ENCODE peak calls at places on chromosomes 7 and 10, in four cellular contexts. B is K562, F is GM12878, U is HepG2. X is an unnamed sample.

GRCh38 chr7:43201912-43202311 is 89.5 kb downstream of the HECW1 start:
- DNase-seq in B (no peak), F (no peak), U (no peak), X (peak; percentile 77)

GRCh38 chr7:37342665-37343471 is 105.8 kb downstream of the ELMO1 start:
- DNase-seq in B (no peak), F (peak; percentile 69), U (no peak), X (no peak)

GRCh38 chr10:32367793-32368453 is 21.0 kb upstream of the EPC1 start:
- DNase-seq in B (peak; percentile 46), F (no peak), U (peak; percentile 54), X (peak; percentile 75)

GRCh38 chr7:142879060-142879459 is 6.5 kb downstream of the TRPV6 start:
- DNase-seq in B (no peak), F (no peak), U (no peak), X (no peak)

GRCh38 chr10:106134326-106135000 is 1030.0 kb downstream of the SORCS1 start:
- DNase-seq in B (no peak), F (no peak), U (no peak), X (no peak)

GRCh38 chr7:36119005-36119711 is 33.9 kb upstream of the EEPD1 start:
- DNase-seq in B (no peak), F (no peak), U (peak; percentile 73), X (peak; percentile 98)

GRCh38 chr10:33129987-33130386 is 172.0 kb upstream of the ITGB1 start:
- DNase-seq in B (no peak), F (no peak), U (no peak), X (peak; percentile 95)

GRCh38 chr7:2028733-2029132 is 204.0 kb downstream of the MAD1L1 start:
- DNase-seq in B (no peak), F (no peak), U (no peak), X (no peak)

GRCh38 chr10:35495521-35496238 is 109.5 kb upstream of the GJD4 start:
- DNase-seq in B (no peak), F (no peak), U (peak; percentile 63), X (peak; percentile 7)

GRCh38 chr10:13993634-13994033 is 337.1 kb downstream of the FRMD4A start:
- DNase-seq in B (no peak), F (no peak), U (no peak), X (no peak)

GRCh38 chr10:72133517-72133916 is 45.2 kb upstream of the SPOCK2 start:
- DNase-seq in B (no peak), F (peak; percentile 92), U (peak; percentile 18), X (peak; percentile 83)

GRCh38 chr10:20248309-20248708 is 432.1 kb downstream of the PLXDC2 start:
- DNase-seq in B (no peak), F (no peak), U (no peak), X (no peak)

GRCh38 chr10:8049151-8049873 is 5.2 kb upstream of the GATA3 start:
- DNase-seq in B (no peak), F (no peak), U (no peak), X (no peak)

GRCh38 chr10:8043569-8044306 is 10.8 kb upstream of the GATA3 start:
- DNase-seq in B (no peak), F (no peak), U (no peak), X (no peak)

GRCh38 chr10:90175161-90175681 is 473.8 kb downstream of the KIF20B start:
- DNase-seq in B (no peak), F (no peak), U (no peak), X (no peak)

GRCh38 chr7:155299539-155300202 is 2.0 kb downstream of the INSIG1 start:
- DNase-seq in B (no peak), F (no peak), U (no peak), X (no peak)

GRCh38 chr7:102967798-102968197 is 55.0 kb downstream of the LRRC17 start:
- DNase-seq in B (no peak), F (no peak), U (no peak), X (peak; percentile 77)
- H3K4me3 ChIP-seq in B (no peak overlapping the region), F (no peak overlapping the region), U (no peak overlapping the region), X (no peak overlapping the region)

GRCh38 chr10:75291800-75292199 is 56.0 kb upstream of the COMTD1 start:
- DNase-seq in B (no peak), F (no peak), U (no peak), X (no peak)

GRCh38 chr10:75286901-75287300 is 51.1 kb upstream of the COMTD1 start:
- DNase-seq in B (no peak), F (no peak), U (no peak), X (no peak)

GRCh38 chr10:75287697-75288096 is 51.9 kb upstream of the COMTD1 start:
- DNase-seq in B (no peak), F (no peak), U (no peak), X (no peak)

GRCh38 chr10:75284097-75284485 is 48.3 kb upstream of the COMTD1 start:
- DNase-seq in B (no peak), F (no peak), U (no peak), X (no peak)

DNA sequence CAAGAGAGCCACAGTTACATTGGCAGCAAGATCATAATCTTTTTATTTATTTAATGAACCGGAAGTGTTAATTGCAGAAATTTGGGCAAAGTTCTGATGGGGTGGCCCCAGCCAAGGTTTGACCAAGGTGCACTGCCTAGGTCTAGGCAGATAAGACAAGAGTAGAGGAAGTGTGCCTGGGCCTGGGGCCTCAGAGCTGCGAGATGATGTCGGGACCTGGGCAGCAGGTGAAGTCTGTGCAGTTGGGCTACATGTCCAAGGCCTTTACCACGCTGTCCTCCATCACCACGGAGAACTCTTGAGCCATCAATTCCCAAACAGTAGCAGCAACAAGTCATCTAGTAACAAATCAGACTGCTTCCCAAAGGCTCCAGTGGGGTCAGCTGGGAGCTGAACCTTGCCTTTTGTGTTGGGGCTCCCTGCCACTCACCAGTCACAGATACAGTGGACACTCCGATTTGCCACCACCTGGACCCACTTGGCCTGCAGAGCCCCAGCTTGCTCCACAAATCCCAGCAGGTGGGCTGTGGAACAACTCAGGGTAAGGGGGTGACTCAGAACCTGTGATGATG is 52.5 kb upstream of the COMTD1 start:
- DNase-seq in B (no peak), F (no peak), U (no peak), X (no peak)
- H3K27me3 ChIP-seq in B (peaks cover 13% of the 10 kb centered on the region), F (peaks cover 1% of the 10 kb centered on the region), U (peaks cover 38% of the 10 kb centered on the region), X (peaks cover 6% of the 10 kb centered on the region)

GRCh38 chr7:47342646-47343045 is 239.3 kb downstream of the TNS3 start:
- DNase-seq in B (no peak), F (no peak), U (no peak), X (no peak)

GRCh38 chr7:47340490-47340889 is 241.4 kb downstream of the TNS3 start:
- DNase-seq in B (no peak), F (no peak), U (no peak), X (no peak)

GRCh38 chr7:47345754-47346377 is 236.0 kb downstream of the TNS3 start:
- DNase-seq in B (no peak), F (no peak), U (no peak), X (no peak)

GRCh38 chr7:47344171-47344955 is 237.5 kb downstream of the TNS3 start:
- DNase-seq in B (no peak), F (no peak), U (no peak), X (no peak)

DNA sequence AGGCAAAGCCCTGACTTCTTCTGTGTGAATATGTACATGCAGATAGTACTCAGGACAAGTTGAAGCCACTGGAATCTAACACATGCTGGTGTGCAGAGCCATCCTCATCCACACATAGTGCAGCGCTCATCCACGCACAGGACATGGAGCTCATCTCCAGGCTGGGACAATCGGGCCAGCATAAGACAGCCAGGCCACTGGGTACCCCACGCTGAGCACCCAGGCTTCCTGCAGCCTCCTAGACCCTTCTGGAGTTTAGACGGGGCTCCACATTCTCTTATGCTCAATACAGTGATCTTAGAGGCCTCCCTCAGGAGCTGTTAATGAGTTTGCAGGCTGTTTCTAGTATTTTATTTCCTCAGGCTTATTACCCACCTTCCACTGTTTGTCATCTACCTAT is 238.9 kb downstream of the TNS3 start:
- DNase-seq in B (no peak), F (no peak), U (no peak), X (no peak)
- TF ChIP-seq SMC3 in B (no peak), F (no peak), U (no peak), X (no peak)

GRCh38 chr7:4612939-4613841 is 68.9 kb upstream of the FOXK1 start:
- DNase-seq in B (no peak), F (no peak), U (no peak), X (peak; percentile 29)
- H3K4me3 ChIP-seq in B (no peak overlapping the region), F (peak overlapping the region; percentile 51), U (peak overlapping the region; percentile 51), X (no peak overlapping the region)

GRCh38 chr10:129956285-129956649 is 7.8 kb downstream of the EBF3 start:
- DNase-seq in B (no peak), F (no peak), U (no peak), X (no peak)
- H3K27me3 ChIP-seq in B (no peaks in the 10 kb centered on the region), F (no peaks in the 10 kb centered on the region), U (peaks cover 26% of the 10 kb centered on the region), X (peaks cover 28% of the 10 kb centered on the region)

DNA sequence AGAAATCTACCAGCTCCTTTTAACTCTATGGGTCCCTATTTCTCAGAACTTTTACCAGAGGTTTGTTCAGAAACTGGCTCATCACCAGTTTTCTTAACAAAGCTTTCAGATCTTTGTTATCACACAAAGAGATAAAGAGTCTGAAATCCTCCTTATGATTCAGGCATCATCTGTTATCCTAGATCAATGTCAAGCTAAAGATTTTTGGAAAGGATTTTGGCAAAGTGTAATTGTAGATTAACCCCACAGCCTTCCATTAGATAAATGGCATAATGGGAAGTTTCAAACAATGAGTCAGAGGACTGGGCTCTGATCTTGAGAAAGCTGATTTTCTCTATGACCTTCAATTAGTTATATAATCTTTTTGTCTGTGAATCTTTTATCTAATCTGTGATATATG is 192.2 kb downstream of the NXPH1 start:
- DNase-seq in B (no peak), F (no peak), U (no peak), X (no peak)
- TF ChIP-seq SMC3 in B (no peak), F (no peak), U (no peak), X (no peak)

GRCh38 chr7:99679032-99679399 is 780 bp downstream of the CYP3A5 start:
- DNase-seq in B (peak; percentile 51), F (no peak), U (peak; percentile 83), X (peak; percentile 22)

GRCh38 chr7:99677646-99678045 is 2.1 kb downstream of the CYP3A5 start:
- DNase-seq in B (no peak), F (no peak), U (peak; percentile 66), X (no peak)

GRCh38 chr7:99679400-99680191 is at the start of gene CYP3A5:
- DNase-seq in B (peak; percentile 44), F (no peak), U (no peak), X (no peak)

GRCh38 chr7:99674995-99675742 is 4.6 kb downstream of the CYP3A5 start:
- DNase-seq in B (no peak), F (no peak), U (no peak), X (no peak)

DNA sequence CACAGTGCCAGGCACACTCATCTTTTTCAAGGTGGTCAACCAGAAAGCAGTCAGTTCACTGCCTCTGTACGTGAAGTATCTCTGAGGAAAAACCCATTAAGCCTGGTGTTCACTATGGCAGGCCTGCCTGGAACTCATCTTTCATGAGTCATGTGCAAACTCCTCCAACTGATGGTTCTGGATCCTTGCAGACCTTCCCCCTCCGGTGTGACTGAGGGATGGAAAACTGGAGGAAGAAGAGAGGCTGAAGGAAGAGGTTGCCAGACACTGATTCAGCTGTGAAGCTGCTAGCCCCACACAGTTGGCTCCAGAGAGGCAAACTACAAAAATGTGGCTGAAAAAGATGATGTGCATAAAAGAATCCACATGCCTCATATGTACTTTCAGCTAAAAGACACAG is 2.8 kb downstream of the CYP3A5 start:
- DNase-seq in B (no peak), F (no peak), U (no peak), X (no peak)
- H3K4me3 ChIP-seq in B (no peak overlapping the region), F (no peak overlapping the region), U (no peak overlapping the region), X (no peak overlapping the region)

GRCh38 chr10:114284346-114285071 is 45.5 kb downstream of the VWA2 start:
- DNase-seq in B (no peak), F (no peak), U (no peak), X (no peak)
- H3K27me3 ChIP-seq in B (no peaks in the 10 kb centered on the region), F (no peaks in the 10 kb centered on the region), U (peaks cover 41% of the 10 kb centered on the region), X (peaks cover 46% of the 10 kb centered on the region)

X was measured in IMR-90.